ENCODE peak calls at places on chromosome 2, in eight cellular contexts. K, Y, U, F, Z, D, J and P are unnamed samples.
A peak's percentile ranks its signal among the peaks of the same experiment; 100 is the strongest.

GRCh38 chr2:9641641-9642040 is 10.8 kb upstream of the YWHAQ start:
- DNase-seq in K (no peak), Y (no peak), U (no peak), F (no peak), Z (no peak), D (no peak), J (no peak), P (no peak)

GRCh38 chr2:38171208-38171858 is 95.4 kb upstream of the CYP1B1 start:
- DNase-seq in K (no peak), Y (no peak), U (no peak), F (no peak), Z (no peak), D (no peak), J (no peak), P (no peak)

GRCh38 chr2:217797170-217797569 is 205.6 kb downstream of the TNS1 start:
- DNase-seq in K (no peak), Y (peak; percentile 59), U (no peak), F (no peak), Z (no peak), D (no peak), J (no peak), P (no peak)

GRCh38 chr2:232261776-232262175 is 116.8 kb upstream of the ALPP start:
- DNase-seq in K (no peak), Y (no peak), U (no peak), F (no peak), Z (no peak), D (no peak), J (no peak), P (no peak)

GRCh38 chr2:229675569-229675968 is 38.8 kb downstream of the DNER start:
- DNase-seq in K (no peak), Y (peak; percentile 38), U (no peak), F (no peak), Z (no peak), D (no peak), J (no peak), P (no peak)

GRCh38 chr2:73920577-73921545 is 5.8 kb upstream of the DGUOK start:
- DNase-seq in K (no peak), Y (no peak), U (no peak), F (peak; percentile 76), Z (no peak), D (no peak), J (peak; percentile 32), P (peak; percentile 22)

GRCh38 chr2:26172866-26173595 is at the start of gene GAREM2:
- DNase-seq in K (no peak), Y (no peak), U (no peak), F (peak; percentile 31), Z (no peak), D (no peak), J (no peak), P (peak; percentile 89)

GRCh38 chr2:25127631-25128030 is 40.7 kb downstream of the POMC start:
- DNase-seq in K (peak; percentile 34), Y (no peak), U (peak; percentile 54), F (no peak), Z (no peak), D (no peak), J (no peak), P (no peak)

DNA sequence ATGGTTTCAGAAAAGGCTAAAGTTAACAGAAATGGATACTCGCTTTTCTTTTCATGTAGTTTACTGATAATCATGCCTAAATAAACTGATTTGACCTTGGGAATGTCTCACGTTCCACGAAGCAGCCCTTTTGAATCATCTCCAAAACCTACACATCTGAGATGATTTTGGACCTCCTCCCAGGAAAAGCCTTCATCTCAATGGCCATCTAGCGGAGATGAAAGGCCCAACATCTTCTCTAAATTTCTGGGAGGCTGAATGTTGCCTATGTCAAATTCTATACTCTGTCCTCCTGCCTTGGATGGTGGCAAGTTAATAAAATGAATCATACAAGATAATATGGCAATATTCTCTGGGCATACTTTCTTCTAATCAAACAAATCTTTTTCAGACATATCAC is 448.5 kb downstream of the ZEB2 start:
- DNase-seq in K (no peak), Y (no peak), U (no peak), F (no peak), Z (peak; percentile 50), D (peak; percentile 15), J (no peak), P (no peak)
- TF ChIP-seq CTCF in K (peak; percentile 48), Y (no peak), U (peak; percentile 38), F (no peak), Z (peak; percentile 68), D (peak; percentile 30), J (no peak), P (no peak)

DNA sequence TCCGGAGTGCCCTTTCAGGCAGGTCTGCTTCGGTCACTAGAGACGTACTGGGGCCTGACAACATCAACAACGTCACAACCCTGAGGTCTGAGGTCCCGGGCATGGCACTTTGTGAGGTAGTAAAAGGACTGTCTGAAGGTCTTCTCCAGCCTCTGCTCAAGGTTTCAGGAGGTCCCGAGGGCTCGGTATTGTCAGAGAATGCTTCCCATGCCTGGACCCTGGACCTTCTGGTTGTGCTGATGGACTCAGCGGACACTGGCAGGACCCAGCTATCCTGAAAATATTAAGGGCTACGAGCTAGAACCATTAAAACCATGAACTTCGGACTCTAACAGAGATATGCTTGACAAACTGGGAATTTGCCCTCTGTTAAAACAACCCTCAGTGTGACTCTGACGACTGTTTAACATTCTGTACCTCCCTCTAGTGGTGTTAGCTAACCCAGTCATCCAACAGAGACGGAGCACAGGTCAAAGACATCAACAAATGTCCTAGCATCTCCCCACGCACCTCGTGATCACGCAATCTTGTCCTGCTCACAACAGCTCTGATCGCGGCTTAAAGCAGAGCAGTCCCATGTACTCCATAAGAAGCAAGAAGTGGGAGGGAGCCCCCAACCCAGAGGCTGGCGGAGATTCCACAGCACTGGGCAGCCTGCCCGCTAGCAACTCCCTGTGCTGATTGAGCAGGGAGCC is 96.5 kb downstream of the CCDC93 start:
- DNase-seq in K (no peak), Y (no peak), U (no peak), F (no peak), Z (no peak), D (no peak), J (no peak), P (no peak)
- TF ChIP-seq CTCF in K (peak; percentile 31), Y (peak; percentile 21), U (peak; percentile 29), F (no peak), Z (peak; percentile 57), D (peak; percentile 27), J (peak; percentile 19), P (no peak)

DNA sequence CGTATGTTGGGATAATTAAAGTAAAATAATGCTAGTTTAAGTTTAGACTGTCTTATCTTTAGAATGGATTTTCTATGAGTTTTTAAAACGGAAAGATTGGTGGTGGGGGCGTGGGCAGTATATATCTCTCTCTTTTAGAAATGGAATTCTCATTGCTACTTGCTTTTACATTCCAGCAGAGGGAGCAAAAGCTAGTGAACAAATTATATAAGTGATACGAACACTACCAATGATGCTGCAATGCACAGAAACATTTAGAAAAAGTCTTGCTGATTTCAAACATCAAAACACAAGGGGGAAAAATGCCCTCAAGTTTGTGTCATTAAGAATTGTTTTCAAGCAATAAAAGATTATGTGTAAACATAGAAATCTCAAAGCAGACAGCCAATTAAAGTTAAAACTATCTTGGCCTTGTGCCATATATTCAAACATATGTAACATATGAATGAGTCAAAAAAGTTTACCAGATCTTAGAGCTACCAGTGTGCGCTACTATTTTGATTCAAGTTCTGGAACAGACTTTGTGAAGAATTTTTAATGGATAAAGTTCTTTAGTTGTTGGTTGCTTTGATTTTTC is 296.3 kb upstream of the KCNJ3 start:
- DNase-seq in K (peak; percentile 1), Y (no peak), U (no peak), F (no peak), Z (peak; percentile 0), D (peak; percentile 12), J (peak; percentile 43), P (no peak)
- TF ChIP-seq CTCF in K (peak; percentile 40), Y (peak; percentile 62), U (peak; percentile 59), F (peak; percentile 58), Z (peak; percentile 44), D (peak; percentile 55), J (peak; percentile 55), P (peak; percentile 48)

DNA sequence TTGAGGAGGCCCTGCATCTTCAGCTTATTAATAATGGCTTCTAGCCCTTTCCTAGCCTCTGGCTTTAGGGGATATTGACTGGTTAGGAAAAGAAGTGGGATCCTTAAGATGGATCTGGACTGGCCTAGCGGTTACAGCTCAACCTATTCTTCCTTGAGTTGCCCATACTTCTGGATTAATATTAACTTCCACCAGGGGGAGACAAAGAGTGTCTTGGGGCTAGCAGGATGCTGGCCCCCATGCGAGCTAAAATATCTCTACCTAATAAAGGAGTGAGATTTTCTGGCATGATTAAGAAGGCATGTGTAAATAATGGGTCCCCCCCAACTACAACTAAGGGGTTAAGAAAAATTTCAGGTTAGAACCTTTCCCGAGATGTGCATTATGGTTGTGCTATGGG is 23.2 kb upstream of the PLA2R1 start:
- DNase-seq in K (no peak), Y (no peak), U (no peak), F (no peak), Z (no peak), D (no peak), J (no peak), P (no peak)
- TF ChIP-seq CTCF in K (no peak), Y (peak; percentile 12), U (no peak), F (no peak), Z (peak; percentile 37), D (no peak), J (peak; percentile 22), P (no peak)

GRCh38 chr2:88967844-88968243 is 276.4 kb downstream of the RPIA start:
- DNase-seq in K (no peak), Y (no peak), U (no peak), F (no peak), Z (no peak), D (no peak), J (peak; percentile 24), P (no peak)
- TF ChIP-seq CTCF in K (no peak), Y (no peak), U (no peak), F (no peak), Z (no peak), D (no peak), J (peak; percentile 48), P (peak; percentile 10)

GRCh38 chr2:54878182-54878581 is 154.7 kb downstream of the EML6 start:
- DNase-seq in K (no peak), Y (no peak), U (no peak), F (no peak), Z (no peak), D (no peak), J (no peak), P (no peak)

GRCh38 chr2:54879598-54880355 is 156.3 kb downstream of the EML6 start:
- DNase-seq in K (no peak), Y (no peak), U (no peak), F (no peak), Z (no peak), D (no peak), J (no peak), P (no peak)

GRCh38 chr2:54876764-54877163 is 153.3 kb downstream of the EML6 start:
- DNase-seq in K (no peak), Y (no peak), U (no peak), F (no peak), Z (no peak), D (no peak), J (no peak), P (no peak)

GRCh38 chr2:54880428-54880827 is 157.0 kb downstream of the EML6 start:
- DNase-seq in K (no peak), Y (no peak), U (no peak), F (no peak), Z (no peak), D (no peak), J (no peak), P (no peak)

GRCh38 chr2:54879037-54879436 is 155.6 kb downstream of the EML6 start:
- DNase-seq in K (no peak), Y (no peak), U (no peak), F (no peak), Z (no peak), D (no peak), J (no peak), P (no peak)
- TF ChIP-seq CTCF in K (no peak), Y (no peak), U (no peak), F (no peak), Z (no peak), D (no peak), J (no peak), P (no peak)